ENCODE peak calls at places on chromosomes 3 and 15, in five cellular contexts. One of them, this sample, is unnamed.

GRCh38 chr3:189842681-189843602 is 211.8 kb downstream of the TP63 start:
- DNase-seq in bronchial epithelial cell: peak
- DNase-seq in lower lobe of right lung: no peak
- DNase-seq in adipocyte: no peak
- DNase-seq in fibroblast of pulmonary artery: no peak
- DNase-seq in this sample: no peak

GRCh38 chr3:4712109-4712508 is 219.0 kb downstream of the ITPR1 start:
- DNase-seq in bronchial epithelial cell: peak
- DNase-seq in adipocyte: no peak
- DNase-seq in lower lobe of right lung: no peak
- DNase-seq in fibroblast of pulmonary artery: peak
- DNase-seq in this sample: no peak

GRCh38 chr3:138448631-138449030 is 14.2 kb downstream of the ESYT3 start:
- DNase-seq in lower lobe of right lung: no peak
- DNase-seq in adipocyte: no peak
- DNase-seq in bronchial epithelial cell: peak
- DNase-seq in fibroblast of pulmonary artery: no peak
- DNase-seq in this sample: no peak

GRCh38 chr3:173644086-173645082 is 246.8 kb downstream of the NLGN1 start:
- DNase-seq in adipocyte: no peak
- DNase-seq in fibroblast of pulmonary artery: no peak
- DNase-seq in lower lobe of right lung: no peak
- DNase-seq in bronchial epithelial cell: no peak
- DNase-seq in this sample: no peak

GRCh38 chr15:69860921-69861320 is 236.8 kb downstream of the TLE3 start:
- DNase-seq in fibroblast of pulmonary artery: no peak
- DNase-seq in adipocyte: no peak
- DNase-seq in lower lobe of right lung: no peak
- DNase-seq in bronchial epithelial cell: no peak
- DNase-seq in this sample: no peak

GRCh38 chr15:50166216-50166615 is 15.8 kb upstream of the SLC27A2 start:
- DNase-seq in lower lobe of right lung: no peak
- DNase-seq in bronchial epithelial cell: peak
- DNase-seq in fibroblast of pulmonary artery: peak
- DNase-seq in adipocyte: peak
- DNase-seq in this sample: no peak

GRCh38 chr3:196422976-196423781 is 9.0 kb downstream of the UBXN7 start:
- DNase-seq in fibroblast of pulmonary artery: peak
- DNase-seq in lower lobe of right lung: peak
- DNase-seq in adipocyte: no peak
- DNase-seq in bronchial epithelial cell: no peak
- DNase-seq in this sample: no peak

GRCh38 chr3:23960649-23961048 is 15.6 kb downstream of the NR1D2 start:
- DNase-seq in bronchial epithelial cell: no peak
- DNase-seq in fibroblast of pulmonary artery: no peak
- DNase-seq in lower lobe of right lung: no peak
- DNase-seq in adipocyte: no peak
- DNase-seq in this sample: no peak

DNA sequence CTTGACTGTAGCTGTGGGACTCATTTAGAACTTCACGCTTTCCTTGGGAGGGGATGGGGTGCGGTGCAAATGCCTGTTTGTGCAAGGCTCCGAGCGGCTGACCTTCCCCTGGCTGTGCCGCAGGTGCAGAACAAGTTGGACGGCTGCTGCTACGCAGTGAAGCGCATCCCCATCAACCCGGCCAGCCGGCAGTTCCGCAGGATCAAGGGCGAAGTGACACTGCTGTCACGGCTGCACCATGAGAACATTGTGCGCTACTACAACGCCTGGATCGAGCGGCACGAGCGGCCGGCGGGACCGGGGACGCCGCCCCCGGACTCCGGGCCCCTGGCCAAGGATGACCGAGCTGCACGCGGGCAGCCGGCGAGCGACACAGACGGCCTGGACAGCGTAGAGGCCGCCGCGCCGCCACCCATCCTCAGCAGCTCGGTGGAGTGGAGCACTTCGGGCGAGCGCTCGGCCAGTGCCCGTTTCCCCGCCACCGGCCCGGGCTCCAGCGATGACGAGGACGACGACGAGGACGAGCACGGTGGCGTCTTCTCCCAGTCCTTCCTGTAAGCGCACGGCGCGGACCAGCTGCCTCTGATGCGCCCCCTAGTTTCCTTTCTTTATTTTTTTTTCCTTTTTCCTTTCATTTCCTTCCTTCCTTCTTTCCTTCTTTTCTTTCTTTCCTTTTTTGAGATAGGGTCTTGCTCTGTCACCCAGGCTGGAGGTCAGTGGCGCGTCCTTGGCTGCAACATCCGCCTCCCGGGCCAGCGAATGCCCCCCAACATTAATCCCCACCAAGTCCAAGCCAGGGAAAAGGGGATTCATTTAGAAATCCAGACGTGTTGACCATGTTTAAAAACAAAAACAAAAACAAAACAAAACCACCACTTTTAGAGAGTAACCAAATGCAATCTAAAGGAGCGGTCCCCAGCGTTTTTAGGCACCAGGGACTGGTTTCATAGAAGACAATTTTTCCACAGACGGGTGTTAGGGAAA is 42.7 kb downstream of the EIF2AK4 start:
- DNase-seq in fibroblast of pulmonary artery: peak
- DNase-seq in lower lobe of right lung: peak
- DNase-seq in bronchial epithelial cell: no peak
- DNase-seq in adipocyte: peak
- DNase-seq in this sample: no peak
- H3K4me3 ChIP-seq in fibroblast of pulmonary artery: peak
- H3K4me3 ChIP-seq in lower lobe of right lung: peak
- H3K4me3 ChIP-seq in bronchial epithelial cell: peak
- H3K4me3 ChIP-seq in adipocyte: peak
- H3K4me3 ChIP-seq in this sample: peak

GRCh38 chr3:153165211-153165815 is 3.3 kb downstream of the RAP2B start:
- DNase-seq in bronchial epithelial cell: peak
- DNase-seq in fibroblast of pulmonary artery: peak
- DNase-seq in adipocyte: peak
- DNase-seq in lower lobe of right lung: no peak
- DNase-seq in this sample: no peak

GRCh38 chr3:153164009-153164550 is 2.1 kb downstream of the RAP2B start:
- DNase-seq in adipocyte: no peak
- DNase-seq in fibroblast of pulmonary artery: no peak
- DNase-seq in bronchial epithelial cell: no peak
- DNase-seq in lower lobe of right lung: no peak
- DNase-seq in this sample: no peak

GRCh38 chr3:153162513-153163348 is 705 bp downstream of the RAP2B start:
- DNase-seq in bronchial epithelial cell: no peak
- DNase-seq in lower lobe of right lung: peak
- DNase-seq in adipocyte: peak
- DNase-seq in fibroblast of pulmonary artery: peak
- DNase-seq in this sample: no peak

GRCh38 chr3:153163349-153164008 is 1.5 kb downstream of the RAP2B start:
- DNase-seq in adipocyte: peak
- DNase-seq in fibroblast of pulmonary artery: peak
- DNase-seq in lower lobe of right lung: no peak
- DNase-seq in bronchial epithelial cell: no peak
- DNase-seq in this sample: no peak

GRCh38 chr3:153166206-153166605 is 4.2 kb downstream of the RAP2B start:
- DNase-seq in adipocyte: no peak
- DNase-seq in bronchial epithelial cell: peak
- DNase-seq in lower lobe of right lung: no peak
- DNase-seq in fibroblast of pulmonary artery: peak
- DNase-seq in this sample: no peak
- H3K4me3 ChIP-seq in adipocyte: peak
- H3K4me3 ChIP-seq in bronchial epithelial cell: peak
- H3K4me3 ChIP-seq in lower lobe of right lung: peak
- H3K4me3 ChIP-seq in fibroblast of pulmonary artery: peak
- H3K4me3 ChIP-seq in this sample: peak

GRCh38 chr3:31389939-31390338 is 142.8 kb upstream of the STT3B start:
- DNase-seq in lower lobe of right lung: no peak
- DNase-seq in bronchial epithelial cell: no peak
- DNase-seq in adipocyte: no peak
- DNase-seq in fibroblast of pulmonary artery: no peak
- DNase-seq in this sample: no peak

GRCh38 chr3:31392568-31392967 is 140.2 kb upstream of the STT3B start:
- DNase-seq in fibroblast of pulmonary artery: no peak
- DNase-seq in adipocyte: no peak
- DNase-seq in bronchial epithelial cell: no peak
- DNase-seq in lower lobe of right lung: no peak
- DNase-seq in this sample: no peak

DNA sequence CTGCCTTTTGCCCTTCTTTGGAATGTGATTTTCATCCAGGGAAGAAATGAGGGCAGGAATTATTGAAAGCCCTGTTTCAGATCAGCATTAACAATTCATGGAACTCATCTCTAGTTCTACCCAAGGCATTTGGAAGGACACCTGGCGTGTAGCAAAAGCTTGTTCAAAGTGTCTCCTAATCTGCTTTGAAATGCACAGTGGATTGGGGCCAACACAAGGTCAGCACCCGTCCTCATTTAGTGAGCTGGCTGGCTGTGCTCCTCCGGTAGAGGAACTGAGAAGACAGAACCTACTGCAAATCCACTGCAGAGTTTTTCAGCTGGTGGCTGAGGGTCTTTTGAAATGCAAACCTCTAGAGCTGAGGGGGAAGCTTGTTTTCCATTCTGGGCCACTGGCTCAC is 141.6 kb upstream of the STT3B start:
- DNase-seq in adipocyte: no peak
- DNase-seq in fibroblast of pulmonary artery: no peak
- DNase-seq in bronchial epithelial cell: no peak
- DNase-seq in lower lobe of right lung: no peak
- DNase-seq in this sample: no peak
- H3K4me3 ChIP-seq in adipocyte: no peak
- H3K4me3 ChIP-seq in fibroblast of pulmonary artery: no peak
- H3K4me3 ChIP-seq in bronchial epithelial cell: no peak
- H3K4me3 ChIP-seq in lower lobe of right lung: no peak
- H3K4me3 ChIP-seq in this sample: no peak

DNA sequence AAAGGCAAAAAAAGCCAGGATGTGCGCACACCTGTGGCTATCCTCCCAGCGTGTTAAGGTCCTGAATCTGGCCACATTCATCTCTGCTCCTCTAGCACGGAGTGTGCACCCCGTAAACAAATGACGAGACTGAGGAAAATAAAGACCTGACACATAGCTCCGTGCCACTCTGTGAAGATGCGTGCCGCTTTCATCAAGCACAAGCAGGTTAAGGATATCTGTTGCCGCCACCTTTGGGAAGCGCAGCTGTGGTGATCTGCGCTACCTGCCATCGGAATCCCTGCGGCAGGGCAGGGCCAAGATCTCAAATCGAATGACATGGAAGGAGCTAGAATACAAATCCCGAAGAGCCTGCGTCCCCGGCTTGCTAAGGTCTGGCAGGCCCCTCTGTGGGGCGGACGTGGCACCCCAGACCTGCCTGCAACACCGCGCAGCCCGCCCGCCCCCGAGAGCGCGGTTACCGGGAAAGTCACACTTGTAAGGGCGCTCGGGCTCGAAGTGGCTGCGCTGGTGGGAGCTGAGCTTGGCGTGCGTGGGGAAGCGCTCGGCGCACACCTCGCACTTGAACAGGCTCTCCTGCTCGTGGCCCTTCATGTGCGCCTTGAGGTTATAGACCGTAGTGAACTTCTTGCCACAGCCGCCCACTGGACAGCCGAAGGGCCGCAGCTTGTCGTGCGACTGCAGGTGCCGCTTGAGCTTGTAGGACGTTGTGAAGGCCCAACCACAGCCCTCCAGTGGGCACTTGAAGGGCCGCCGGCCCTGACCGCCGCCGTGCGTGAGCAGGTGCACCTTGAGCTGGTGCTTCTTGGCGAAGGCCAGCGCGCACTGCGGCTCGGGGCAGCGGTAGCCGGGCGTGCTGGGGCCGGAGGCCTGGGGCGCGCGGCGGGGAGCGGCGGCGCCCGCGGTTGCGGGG is 937 bp downstream of the ZXDC start:
- DNase-seq in lower lobe of right lung: peak
- DNase-seq in bronchial epithelial cell: peak
- DNase-seq in fibroblast of pulmonary artery: peak
- DNase-seq in adipocyte: no peak
- DNase-seq in this sample: no peak
- H3K4me3 ChIP-seq in lower lobe of right lung: peak
- H3K4me3 ChIP-seq in bronchial epithelial cell: peak
- H3K4me3 ChIP-seq in fibroblast of pulmonary artery: peak
- H3K4me3 ChIP-seq in adipocyte: peak
- H3K4me3 ChIP-seq in this sample: peak

GRCh38 chr15:68333775-68334470 is 56.4 kb downstream of the FEM1B start:
- DNase-seq in fibroblast of pulmonary artery: peak
- DNase-seq in bronchial epithelial cell: no peak
- DNase-seq in lower lobe of right lung: peak
- DNase-seq in adipocyte: peak
- DNase-seq in this sample: no peak
- H3K4me3 ChIP-seq in fibroblast of pulmonary artery: no peak
- H3K4me3 ChIP-seq in bronchial epithelial cell: no peak
- H3K4me3 ChIP-seq in lower lobe of right lung: no peak
- H3K4me3 ChIP-seq in adipocyte: no peak
- H3K4me3 ChIP-seq in this sample: no peak

DNA sequence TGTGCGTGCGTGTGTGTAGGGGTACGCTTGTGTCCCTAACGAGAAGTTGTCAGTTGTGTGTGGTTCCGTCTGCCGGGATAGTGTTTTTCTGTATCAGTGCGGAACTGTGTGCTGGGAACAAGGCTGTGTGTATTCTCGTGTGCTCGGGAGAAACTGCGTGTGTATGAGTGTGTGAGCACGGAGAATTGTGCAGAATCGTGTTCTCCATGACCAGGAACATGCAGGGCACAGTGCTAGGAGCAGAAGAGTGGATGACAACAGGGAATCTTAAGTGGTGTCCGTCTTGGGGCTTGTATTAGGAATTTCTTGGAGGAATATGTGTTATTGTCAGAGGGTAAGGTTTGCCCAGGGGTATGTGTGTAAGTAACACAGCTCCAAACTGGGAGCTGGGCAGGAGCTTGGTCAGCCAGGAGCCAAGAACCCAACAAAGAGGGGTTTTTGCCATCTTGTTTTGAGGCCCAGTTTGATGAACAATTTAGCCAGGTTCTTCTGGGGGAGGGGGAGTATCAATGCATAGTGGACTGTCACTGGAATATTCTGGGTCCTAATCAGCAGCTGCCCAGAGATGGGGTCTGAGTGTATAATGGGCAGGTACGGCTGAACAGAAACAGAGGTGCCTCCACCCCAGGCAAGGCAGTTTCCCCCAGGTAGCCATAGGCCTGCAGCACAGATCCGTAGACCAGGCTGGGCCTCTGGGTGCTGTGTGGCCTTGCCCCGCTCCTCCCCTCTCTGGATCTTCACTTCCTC is 2.2 kb downstream of the ISL2 start:
- DNase-seq in bronchial epithelial cell: no peak
- DNase-seq in lower lobe of right lung: no peak
- DNase-seq in adipocyte: no peak
- DNase-seq in fibroblast of pulmonary artery: no peak
- DNase-seq in this sample: no peak
- H3K4me3 ChIP-seq in bronchial epithelial cell: no peak
- H3K4me3 ChIP-seq in lower lobe of right lung: no peak
- H3K4me3 ChIP-seq in adipocyte: no peak
- H3K4me3 ChIP-seq in fibroblast of pulmonary artery: no peak
- H3K4me3 ChIP-seq in this sample: peak

GRCh38 chr3:146159037-146159436 is 1.9 kb downstream of the PLOD2 start:
- DNase-seq in fibroblast of pulmonary artery: no peak
- DNase-seq in lower lobe of right lung: no peak
- DNase-seq in adipocyte: no peak
- DNase-seq in bronchial epithelial cell: no peak
- DNase-seq in this sample: no peak
- H3K4me3 ChIP-seq in fibroblast of pulmonary artery: peak
- H3K4me3 ChIP-seq in lower lobe of right lung: peak
- H3K4me3 ChIP-seq in adipocyte: peak
- H3K4me3 ChIP-seq in bronchial epithelial cell: peak
- H3K4me3 ChIP-seq in this sample: peak

GRCh38 chr3:157089455-157090221 is 70.3 kb downstream of the CCNL1 start:
- DNase-seq in adipocyte: no peak
- DNase-seq in lower lobe of right lung: peak
- DNase-seq in bronchial epithelial cell: peak
- DNase-seq in fibroblast of pulmonary artery: peak
- DNase-seq in this sample: no peak
- H3K4me3 ChIP-seq in adipocyte: peak
- H3K4me3 ChIP-seq in lower lobe of right lung: peak
- H3K4me3 ChIP-seq in bronchial epithelial cell: peak
- H3K4me3 ChIP-seq in fibroblast of pulmonary artery: peak
- H3K4me3 ChIP-seq in this sample: peak

This sample was measured in HFF-Myc.